ENCODE peak calls at places on chromosomes 3 and 15, in five cellular contexts. One of them, this sample, is unnamed.

GRCh38 chr3:54322354-54322753 is 200.0 kb downstream of the CACNA2D3 start:
- DNase-seq in Caki2: peak
- DNase-seq in activated gamma-delta T cell treated with anti-CD3 and anti-CD28 coated beads, Interleukin-2, amount 50 U/mL, for 16 hours: no peak
- DNase-seq in C1 segment of cervical spinal cord: no peak
- DNase-seq in pancreas: peak
- DNase-seq in this sample: no peak

GRCh38 chr3:17583530-17583929 is 158.9 kb downstream of the TBC1D5 start:
- DNase-seq in Caki2: no peak
- DNase-seq in activated gamma-delta T cell treated with anti-CD3 and anti-CD28 coated beads, Interleukin-2, amount 50 U/mL, for 16 hours: no peak
- DNase-seq in C1 segment of cervical spinal cord: no peak
- DNase-seq in pancreas: no peak
- DNase-seq in this sample: no peak

GRCh38 chr3:101635954-101636798 is 40.8 kb downstream of the ZBTB11 start:
- DNase-seq in Caki2: peak
- DNase-seq in activated gamma-delta T cell treated with anti-CD3 and anti-CD28 coated beads, Interleukin-2, amount 50 U/mL, for 16 hours: peak
- DNase-seq in C1 segment of cervical spinal cord: peak
- DNase-seq in pancreas: peak
- DNase-seq in this sample: no peak

GRCh38 chr3:54818942-54819341 is 108.9 kb downstream of the LRTM1 start:
- DNase-seq in Caki2: no peak
- DNase-seq in activated gamma-delta T cell treated with anti-CD3 and anti-CD28 coated beads, Interleukin-2, amount 50 U/mL, for 16 hours: no peak
- DNase-seq in C1 segment of cervical spinal cord: no peak
- DNase-seq in pancreas: no peak
- DNase-seq in this sample: no peak

GRCh38 chr3:2568073-2568671 is 469.5 kb downstream of the CNTN4 start:
- DNase-seq in Caki2: no peak
- DNase-seq in activated gamma-delta T cell treated with anti-CD3 and anti-CD28 coated beads, Interleukin-2, amount 50 U/mL, for 16 hours: no peak
- DNase-seq in C1 segment of cervical spinal cord: no peak
- DNase-seq in pancreas: no peak
- DNase-seq in this sample: no peak

GRCh38 chr3:111112913-111113312 is 41.3 kb downstream of the NECTIN3 start:
- DNase-seq in Caki2: no peak
- DNase-seq in activated gamma-delta T cell treated with anti-CD3 and anti-CD28 coated beads, Interleukin-2, amount 50 U/mL, for 16 hours: no peak
- DNase-seq in C1 segment of cervical spinal cord: no peak
- DNase-seq in pancreas: no peak
- DNase-seq in this sample: no peak

GRCh38 chr3:105493305-105493892 is 126.7 kb downstream of the ALCAM start:
- DNase-seq in Caki2: no peak
- DNase-seq in activated gamma-delta T cell treated with anti-CD3 and anti-CD28 coated beads, Interleukin-2, amount 50 U/mL, for 16 hours: no peak
- DNase-seq in C1 segment of cervical spinal cord: no peak
- DNase-seq in pancreas: no peak
- DNase-seq in this sample: no peak

GRCh38 chr3:101203411-101203810 is 117.0 kb downstream of the IMPG2 start:
- DNase-seq in Caki2: no peak
- DNase-seq in activated gamma-delta T cell treated with anti-CD3 and anti-CD28 coated beads, Interleukin-2, amount 50 U/mL, for 16 hours: no peak
- DNase-seq in C1 segment of cervical spinal cord: no peak
- DNase-seq in pancreas: no peak
- DNase-seq in this sample: no peak

GRCh38 chr3:178562869-178563232 is 26.6 kb downstream of the KCNMB2 start:
- DNase-seq in Caki2: peak
- DNase-seq in activated gamma-delta T cell treated with anti-CD3 and anti-CD28 coated beads, Interleukin-2, amount 50 U/mL, for 16 hours: no peak
- DNase-seq in C1 segment of cervical spinal cord: no peak
- DNase-seq in pancreas: no peak
- DNase-seq in this sample: no peak

GRCh38 chr15:57495554-57496235 is 96.0 kb upstream of the MYZAP start:
- DNase-seq in Caki2: no peak
- DNase-seq in activated gamma-delta T cell treated with anti-CD3 and anti-CD28 coated beads, Interleukin-2, amount 50 U/mL, for 16 hours: no peak
- DNase-seq in C1 segment of cervical spinal cord: no peak
- DNase-seq in pancreas: no peak
- DNase-seq in this sample: no peak

GRCh38 chr15:79769081-79769481 is 127.7 kb downstream of the MTHFS start:
- DNase-seq in Caki2: peak
- DNase-seq in activated gamma-delta T cell treated with anti-CD3 and anti-CD28 coated beads, Interleukin-2, amount 50 U/mL, for 16 hours: no peak
- DNase-seq in C1 segment of cervical spinal cord: no peak
- DNase-seq in pancreas: no peak
- DNase-seq in this sample: no peak

GRCh38 chr3:194739498-194740284 is 54.0 kb downstream of the FAM43A start:
- DNase-seq in Caki2: peak
- DNase-seq in activated gamma-delta T cell treated with anti-CD3 and anti-CD28 coated beads, Interleukin-2, amount 50 U/mL, for 16 hours: no peak
- DNase-seq in C1 segment of cervical spinal cord: no peak
- DNase-seq in pancreas: no peak
- DNase-seq in this sample: no peak

GRCh38 chr3:141275032-141275422 is 43.4 kb downstream of the PXYLP1 start:
- DNase-seq in Caki2: peak
- DNase-seq in activated gamma-delta T cell treated with anti-CD3 and anti-CD28 coated beads, Interleukin-2, amount 50 U/mL, for 16 hours: no peak
- DNase-seq in C1 segment of cervical spinal cord: no peak
- DNase-seq in pancreas: no peak
- DNase-seq in this sample: no peak

GRCh38 chr15:74917676-74918075 is 11.0 kb upstream of the FAM219B start:
- DNase-seq in Caki2: no peak
- DNase-seq in activated gamma-delta T cell treated with anti-CD3 and anti-CD28 coated beads, Interleukin-2, amount 50 U/mL, for 16 hours: no peak
- DNase-seq in C1 segment of cervical spinal cord: no peak
- DNase-seq in pancreas: no peak
- DNase-seq in this sample: no peak

GRCh38 chr3:106635271-106635670 is 742.0 kb upstream of the CCDC54 start:
- DNase-seq in Caki2: no peak
- DNase-seq in activated gamma-delta T cell treated with anti-CD3 and anti-CD28 coated beads, Interleukin-2, amount 50 U/mL, for 16 hours: no peak
- DNase-seq in C1 segment of cervical spinal cord: no peak
- DNase-seq in pancreas: no peak
- DNase-seq in this sample: no peak

This sample was measured in hypothalamus.